ENCODE peak calls at places on chromosomes 1 and 21, in seven cellular contexts. M is AG04449, G is colonic mucosa, J is upper lobe of right lung, L is body of pancreas, O is tibial artery, Y is upper lobe of left lung. D is an unnamed sample.

GRCh38 chr1:205610781-205611473 is 20.9 kb downstream of the ELK4 start:
- DNase-seq in Y (no peak), G (no peak), J (no peak), L (no peak), O (no peak), M (no peak), D (no peak)

GRCh38 chr1:226736001-226736907 is 2.8 kb downstream of the ITPKB start:
- DNase-seq in Y (peak), O (peak), G (no peak), J (no peak), L (no peak), M (no peak), D (no peak)

GRCh38 chr1:172359531-172359991 is 60.9 kb upstream of the C1orf105 start:
- DNase-seq in Y (no peak), G (peak), O (no peak), J (no peak), L (no peak), M (peak), D (peak)

GRCh38 chr1:168774241-168774640 is 45.2 kb upstream of the DPT start:
- DNase-seq in G (no peak), J (no peak), Y (no peak), L (no peak), M (no peak), O (no peak), D (no peak)

GRCh38 chr1:87799451-87799850 is 470.8 kb downstream of the LMO4 start:
- DNase-seq in G (no peak), Y (no peak), J (no peak), M (no peak), O (no peak), L (no peak), D (no peak)

GRCh38 chr1:160768295-160768657 is 27.7 kb upstream of the LY9 start:
- DNase-seq in L (no peak), M (no peak), J (peak), G (peak), O (no peak), Y (no peak), D (no peak)

GRCh38 chr1:18962121-18962721 is 5.7 kb upstream of the IFFO2 start:
- DNase-seq in J (peak), M (no peak), Y (no peak), L (peak), G (peak), O (peak), D (no peak)

GRCh38 chr21:46355161-46356004 is 31.4 kb downstream of the PCNT start:
- DNase-seq in O (no peak), Y (no peak), M (no peak), J (no peak), L (no peak), G (no peak), D (no peak)

GRCh38 chr1:245933431-245934042 is 573.5 kb downstream of the SMYD3 start:
- DNase-seq in J (no peak), O (no peak), G (no peak), Y (no peak), L (no peak), M (no peak), D (no peak)

GRCh38 chr21:36551731-36552457 is 72.0 kb upstream of the CLDN14 start:
- DNase-seq in J (no peak), O (peak), Y (no peak), G (no peak), L (no peak), M (peak), D (peak)

GRCh38 chr1:97778718-97779117 is 142.1 kb downstream of the DPYD start:
- DNase-seq in J (no peak), O (no peak), Y (no peak), L (no peak), G (no peak), M (no peak), D (no peak)

GRCh38 chr1:177937931-177938330 is 31.9 kb downstream of the SEC16B start:
- DNase-seq in L (no peak), O (no peak), Y (no peak), J (no peak), M (no peak), G (no peak), D (peak)

GRCh38 chr1:110190282-110190929 is 19.7 kb upstream of the KCNC4 start:
- DNase-seq in Y (no peak), O (peak), L (peak), J (no peak), G (no peak), M (no peak), D (no peak)

GRCh38 chr1:147452809-147453208 is 88.5 kb upstream of the BCL9 start:
- DNase-seq in G (no peak), L (no peak), J (no peak), O (no peak), Y (no peak), M (no peak), D (no peak)

GRCh38 chr21:44960141-44961092 is 20.6 kb downstream of the SLX9 start:
- DNase-seq in J (no peak), Y (peak), O (peak), G (no peak), L (no peak), M (no peak), D (no peak)

GRCh38 chr1:212655668-212656440 is 43.8 kb downstream of the BATF3 start:
- DNase-seq in L (no peak), M (no peak), J (no peak), O (no peak), Y (no peak), G (no peak), D (no peak)

GRCh38 chr1:78950801-78951200 is 55.7 kb downstream of the ADGRL4 start:
- DNase-seq in Y (no peak), L (no peak), O (no peak), G (no peak), M (no peak), J (no peak), D (no peak)

GRCh38 chr1:24659993-24660665 is 17.0 kb downstream of the SRRM1 start:
- DNase-seq in Y (no peak), M (no peak), J (no peak), L (no peak), G (no peak), O (no peak), D (no peak)

GRCh38 chr21:31720739-31721138 is 11.2 kb downstream of the SCAF4 start:
- DNase-seq in J (no peak), M (no peak), L (no peak), O (no peak), G (no peak), Y (no peak), D (no peak)

GRCh38 chr1:38208720-38209632 is 162.4 kb upstream of the POU3F1 start:
- DNase-seq in M (no peak), J (no peak), G (no peak), Y (no peak), O (no peak), L (no peak), D (no peak)

GRCh38 chr1:20462397-20462796 is 23.6 kb downstream of the CAMK2N1 start:
- DNase-seq in G (no peak), L (no peak), M (no peak), Y (no peak), J (peak), O (no peak), D (no peak)

DNA sequence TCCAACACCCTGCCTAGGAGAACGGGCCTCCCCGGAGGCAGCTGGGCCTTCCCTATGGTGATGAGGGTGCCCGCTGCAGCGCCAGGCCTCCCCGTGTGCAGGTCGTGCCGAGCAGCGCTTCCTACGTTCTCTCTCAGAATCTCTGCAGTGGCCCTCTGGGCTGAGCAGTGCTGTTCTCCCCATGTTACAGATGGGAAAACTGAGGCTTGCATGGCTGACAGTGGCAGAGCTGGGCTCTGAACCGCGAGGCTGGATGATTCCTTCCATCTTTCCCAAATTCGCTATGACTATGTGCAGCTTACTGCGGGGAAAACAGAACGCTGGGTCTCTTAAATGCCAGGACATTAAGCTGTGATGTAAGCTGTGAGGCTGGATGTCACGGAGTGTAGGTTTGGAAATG is 8.9 kb downstream of the KLHL21 start:
- DNase-seq in O (no peak), J (no peak), Y (peak), M (no peak), G (no peak), L (no peak), D (no peak)
- H3K4me3 ChIP-seq in O (no peak), J (no peak), Y (no peak), M (no peak), G (no peak), L (no peak), D (no peak)

GRCh38 chr1:25809283-25809926 is 9.4 kb downstream of the SELENON start:
- DNase-seq in G (no peak), Y (peak), M (no peak), L (no peak), O (peak), J (peak), D (no peak)

GRCh38 chr1:25808481-25809244 is 8.7 kb downstream of the SELENON start:
- DNase-seq in O (peak), L (no peak), Y (peak), J (no peak), G (no peak), M (no peak), D (no peak)

GRCh38 chr1:25810341-25811299 is 9.1 kb upstream of the MTFR1L start:
- DNase-seq in J (peak), G (peak), Y (peak), L (peak), M (no peak), O (no peak), D (no peak)

GRCh38 chr1:25811384-25812082 is 8.2 kb upstream of the MTFR1L start:
- DNase-seq in J (peak), M (no peak), L (no peak), O (no peak), Y (peak), G (no peak), D (no peak)

DNA sequence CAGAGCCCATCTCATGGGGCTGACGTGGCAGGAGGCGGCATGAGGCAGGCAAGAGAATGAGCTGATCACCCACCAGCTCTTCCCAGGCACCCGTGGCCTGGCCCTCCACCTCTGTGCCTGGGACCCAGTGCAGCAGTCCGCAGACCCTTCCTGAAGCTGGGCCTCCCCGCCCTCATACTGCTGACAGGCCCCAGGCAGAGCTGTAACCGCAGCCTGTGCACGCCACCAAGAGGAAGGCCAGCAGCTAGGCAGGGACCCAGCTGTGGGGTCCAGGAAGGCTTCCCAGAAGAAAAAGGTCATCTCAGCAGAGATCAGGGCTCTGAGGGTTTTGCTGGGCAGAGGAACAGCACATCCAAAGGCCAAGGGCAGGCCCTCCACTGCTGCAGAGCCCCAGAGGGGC is 9.8 kb upstream of the MTFR1L start:
- DNase-seq in O (peak), G (no peak), Y (no peak), J (no peak), L (no peak), M (no peak), D (no peak)
- TF ChIP-seq CTCF in O (no peak), G (no peak), Y (no peak), J (no peak), L (no peak), M (no peak), D (no peak)

GRCh38 chr1:8474369-8474768 is 156.5 kb downstream of the SLC45A1 start:
- DNase-seq in J (no peak), M (no peak), Y (no peak), L (no peak), O (no peak), G (no peak), D (no peak)

GRCh38 chr1:8476021-8476420 is 158.1 kb downstream of the SLC45A1 start:
- DNase-seq in J (no peak), M (no peak), G (no peak), L (no peak), O (no peak), Y (no peak), D (no peak)

GRCh38 chr1:8478566-8478965 is 160.7 kb downstream of the SLC45A1 start:
- DNase-seq in M (no peak), O (no peak), L (no peak), Y (no peak), J (no peak), G (no peak), D (no peak)

GRCh38 chr1:8477983-8478362 is 160.1 kb downstream of the SLC45A1 start:
- DNase-seq in O (no peak), M (no peak), G (no peak), J (no peak), L (no peak), Y (no peak), D (no peak)

DNA sequence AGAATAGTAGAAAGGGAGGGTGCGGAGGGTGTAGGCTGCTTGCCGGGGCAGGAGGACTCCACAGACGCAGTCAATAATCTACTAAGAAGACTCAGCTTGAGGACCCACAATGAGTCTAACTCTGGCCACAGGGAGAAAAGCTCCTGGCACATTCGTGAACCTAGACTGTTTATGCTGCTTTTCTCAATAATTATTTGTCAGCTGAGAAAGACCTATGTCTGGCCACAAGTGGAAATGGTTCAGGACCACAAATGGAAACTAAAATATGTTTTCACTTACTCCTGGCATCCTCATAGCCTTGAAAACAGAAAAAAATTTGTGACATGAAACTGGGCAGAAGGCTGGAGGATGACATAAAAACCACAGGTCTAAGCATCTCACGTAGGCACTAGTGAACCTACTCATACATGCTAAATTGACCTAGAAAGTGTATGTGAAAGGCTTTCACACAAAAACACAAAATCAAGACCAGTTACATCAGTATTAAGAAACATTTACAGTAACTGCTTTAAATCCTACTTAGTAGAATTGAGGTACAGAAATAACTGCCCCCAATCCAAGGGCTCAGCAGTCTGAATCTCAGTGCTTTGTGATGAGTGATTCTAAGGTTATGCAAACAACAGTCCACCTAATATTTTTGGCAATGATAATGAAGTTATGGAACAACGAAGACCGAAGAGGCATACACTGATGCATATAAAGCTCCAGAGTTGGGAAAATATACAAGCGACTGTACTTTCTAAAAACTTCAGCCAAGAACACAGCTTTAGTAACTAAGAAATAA is 159.5 kb downstream of the SLC45A1 start:
- DNase-seq in M (peak), J (no peak), L (no peak), Y (no peak), G (no peak), O (no peak), D (peak)
- H3K4me3 ChIP-seq in M (no peak), J (no peak), L (no peak), Y (no peak), G (no peak), O (peak), D (no peak)

DNA sequence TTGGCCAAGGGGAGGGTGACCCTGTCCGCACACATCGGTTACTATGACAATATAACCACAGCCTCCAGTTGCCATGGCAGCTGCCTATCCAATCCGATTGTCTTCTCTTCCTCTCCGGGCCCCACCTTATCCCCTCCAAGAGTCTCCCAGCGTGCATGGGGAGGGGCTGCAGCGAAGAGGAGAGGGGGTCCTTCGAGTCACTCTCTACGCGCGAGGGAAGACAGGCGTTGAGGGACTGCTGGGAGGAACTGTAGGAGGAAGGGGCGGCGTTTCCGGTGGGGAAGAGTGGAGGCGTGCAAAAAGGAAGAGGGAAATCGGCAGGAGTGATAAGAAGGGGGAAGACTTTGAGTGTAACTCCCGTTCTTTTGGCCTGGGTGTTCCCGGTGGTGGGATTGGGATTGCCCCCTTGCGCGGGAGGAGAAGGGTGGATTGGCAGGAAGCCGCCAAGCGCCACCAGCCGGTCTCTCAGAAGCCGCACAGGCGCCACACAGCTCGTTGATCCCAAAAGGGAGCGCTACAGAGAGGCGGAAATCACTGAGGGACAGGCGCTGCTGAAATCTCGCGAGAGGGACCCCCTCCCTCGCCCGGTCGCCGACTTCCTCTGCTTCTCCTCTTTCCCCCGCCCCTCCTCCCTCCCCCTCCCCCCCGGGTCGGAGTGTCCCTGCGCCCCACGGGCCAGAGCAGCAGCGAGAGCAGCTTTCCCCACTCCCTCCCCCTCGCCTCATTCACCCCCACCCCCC is 381 bp upstream of the SMG7 start:
- DNase-seq in O (peak), J (peak), Y (peak), M (peak), G (peak), L (peak), D (peak)
- TF ChIP-seq CTCF in O (peak), J (no peak), Y (peak), M (peak), G (no peak), L (no peak), D (no peak)

DNA sequence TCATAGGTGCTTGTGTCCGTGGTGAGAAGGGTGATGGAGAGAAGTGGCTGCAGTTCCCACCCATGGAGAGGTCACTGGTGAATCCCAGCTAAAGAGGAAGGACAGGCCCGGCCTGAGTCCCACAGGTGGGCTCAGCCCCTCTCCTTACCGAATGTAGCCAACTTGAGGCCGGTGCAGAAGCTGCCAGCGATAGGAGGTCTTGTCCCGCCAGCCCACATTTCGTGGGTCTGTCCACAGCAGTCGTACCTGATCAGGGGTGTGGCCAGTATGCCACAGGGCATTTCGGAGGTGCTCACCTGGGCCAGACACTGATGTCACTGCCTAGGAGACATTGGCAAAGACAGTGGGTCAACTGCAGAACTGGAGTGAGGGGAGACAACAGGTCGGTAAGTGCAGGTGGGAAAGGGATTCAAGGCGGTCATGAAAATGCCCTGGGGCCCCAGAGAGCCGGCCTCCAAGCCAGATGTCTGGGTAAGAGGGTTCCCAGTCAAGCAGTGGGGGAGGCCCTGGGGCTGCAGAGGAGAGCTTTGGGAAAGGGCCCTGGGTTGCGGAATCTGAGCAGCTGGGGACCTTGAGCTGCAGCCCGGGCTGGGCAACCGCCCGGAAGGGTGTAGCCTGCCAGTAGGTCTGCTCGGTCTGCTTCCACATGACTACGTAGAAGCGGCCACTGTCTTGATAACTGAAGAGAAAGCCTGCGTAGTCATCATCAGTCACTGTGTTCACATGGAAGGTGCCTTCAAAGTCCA is 10.6 kb downstream of the THBS3 start:
- DNase-seq in G (no peak), Y (no peak), O (no peak), M (no peak), J (no peak), L (peak), D (no peak)
- H3K4me3 ChIP-seq in G (no peak), Y (no peak), O (no peak), M (no peak), J (no peak), L (no peak), D (no peak)

GRCh38 chr1:12276225-12276624 is 46.4 kb downstream of the VPS13D start:
- DNase-seq in L (peak), O (no peak), M (no peak), G (no peak), Y (no peak), J (no peak), D (peak)
- TF ChIP-seq CTCF in L (peak), O (peak), M (peak), G (peak), Y (no peak), J (peak), D (peak)

GRCh38 chr1:206705744-206706297 is 21.1 kb downstream of the MAPKAPK2 start:
- DNase-seq in J (no peak), M (no peak), O (no peak), Y (no peak), G (no peak), L (no peak), D (no peak)
- H3K4me3 ChIP-seq in J (no peak), M (peak), O (no peak), Y (no peak), G (no peak), L (no peak), D (no peak)

GRCh38 chr1:28640766-28641165 is 2.1 kb downstream of the TAF12 start:
- DNase-seq in M (no peak), L (no peak), O (no peak), Y (no peak), J (no peak), G (no peak), D (no peak)
- TF ChIP-seq CTCF in M (peak), L (no peak), O (no peak), Y (no peak), J (no peak), G (no peak), D (peak)

DNA sequence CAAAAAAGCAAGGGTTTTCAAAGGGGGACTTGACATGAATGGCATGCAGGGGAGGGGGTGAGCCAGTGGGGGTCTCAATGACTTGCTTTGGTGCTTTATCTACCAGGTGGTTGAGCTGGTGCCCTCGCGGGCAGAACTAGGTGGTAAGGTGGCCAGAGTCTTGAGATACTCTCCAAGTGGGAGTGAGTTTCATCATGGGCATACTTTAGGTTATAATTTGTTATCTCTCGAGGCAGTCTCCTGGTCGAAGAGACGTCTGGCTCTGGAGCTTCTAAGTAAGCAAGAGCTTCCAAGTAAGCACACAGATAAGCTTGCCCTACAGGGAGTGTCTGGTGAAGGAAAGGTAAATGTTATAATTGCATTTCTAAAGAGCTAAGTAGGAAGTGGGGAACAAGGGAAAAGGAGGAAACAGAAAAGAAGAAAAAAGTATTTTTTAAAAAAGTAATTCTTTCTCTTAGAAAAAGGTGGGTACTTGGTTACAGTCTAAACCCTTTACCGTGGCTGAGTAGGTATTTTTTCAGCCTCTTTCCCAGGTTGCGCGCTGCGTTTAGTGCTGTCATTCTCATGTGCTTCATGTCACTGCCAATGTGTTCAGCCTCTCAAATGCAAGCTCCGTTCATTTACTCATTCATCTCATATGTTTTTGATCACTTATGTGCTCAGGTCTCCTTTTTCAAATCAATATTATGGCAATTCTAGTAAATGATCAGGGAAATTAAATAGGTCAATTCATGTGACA is 31.6 kb upstream of the DNAJC6 start:
- DNase-seq in G (no peak), M (no peak), L (no peak), O (no peak), J (no peak), Y (no peak), D (no peak)
- H3K4me3 ChIP-seq in G (no peak), M (no peak), L (no peak), O (no peak), J (no peak), Y (no peak), D (no peak)